ENCODE peak calls at places on chromosomes 12 and 14, in six cellular contexts. I, N, X, C, L and F are unnamed samples.

GRCh38 chr12:111488271-111488670 is 82.5 kb downstream of the SH2B3 start:
- DNase-seq in I (peak), X (no peak), L (no peak), C (no peak), N (no peak), F (no peak)

GRCh38 chr12:111467092-111467861 is 61.6 kb downstream of the SH2B3 start:
- DNase-seq in X (no peak), I (no peak), C (no peak), L (no peak), N (no peak), F (no peak)

GRCh38 chr12:57898308-57898970 is 42.9 kb upstream of the ATP23 start:
- DNase-seq in I (no peak), C (no peak), L (no peak), X (peak), N (no peak), F (no peak)

GRCh38 chr12:53276511-53276910 is 8.4 kb downstream of the ESPL1 start:
- DNase-seq in C (no peak), I (no peak), X (no peak), N (no peak), L (no peak), F (no peak)

GRCh38 chr12:109844091-109844490 is 10.9 kb upstream of the TRPV4 start:
- DNase-seq in I (no peak), L (no peak), X (no peak), N (no peak), C (no peak), F (no peak)

GRCh38 chr12:128079-128478 is 61.5 kb downstream of the IQSEC3 start:
- DNase-seq in X (no peak), I (no peak), N (no peak), C (no peak), L (no peak), F (no peak)

GRCh38 chr12:95859344-95859816 is 628 bp downstream of the SNRPF start:
- DNase-seq in I (no peak), L (no peak), C (no peak), X (no peak), N (no peak), F (peak)

GRCh38 chr12:104704224-104704623 is 247.5 kb downstream of the CHST11 start:
- DNase-seq in X (no peak), C (no peak), I (no peak), L (no peak), N (no peak), F (no peak)

GRCh38 chr12:116136340-116136739 is 141.2 kb downstream of the MED13L start:
- DNase-seq in X (no peak), N (peak), I (no peak), L (no peak), C (no peak), F (no peak)

GRCh38 chr14:96940009-96940408 is 142.8 kb downstream of the VRK1 start:
- DNase-seq in I (no peak), N (no peak), C (peak), X (no peak), L (peak), F (peak)

GRCh38 chr12:110717037-110717436 is 25.7 kb downstream of the PPP1CC start:
- DNase-seq in L (no peak), X (no peak), N (no peak), C (no peak), I (no peak), F (no peak)

GRCh38 chr14:65993103-65993502 is 493.1 kb upstream of the CCDC196 start:
- DNase-seq in I (no peak), L (no peak), X (no peak), C (no peak), N (no peak), F (no peak)

GRCh38 chr12:97386133-97386581 is 76.4 kb upstream of the RMST start:
- DNase-seq in I (no peak), N (peak), X (no peak), C (no peak), L (no peak), F (no peak)

GRCh38 chr14:101248056-101248725 is 313.1 kb upstream of the DIO3 start:
- DNase-seq in I (no peak), N (no peak), X (no peak), L (no peak), C (no peak), F (no peak)

GRCh38 chr14:23572841-23573240 is 5.2 kb upstream of the AP1G2 start:
- DNase-seq in I (no peak), N (no peak), L (no peak), C (no peak), X (no peak), F (no peak)

GRCh38 chr12:71955946-71956345 is 17.3 kb downstream of the TPH2 start:
- DNase-seq in I (no peak), X (no peak), L (no peak), C (no peak), N (no peak), F (no peak)

GRCh38 chr12:79006306-79006705 is 141.7 kb downstream of the SYT1 start:
- DNase-seq in L (peak), N (no peak), C (no peak), X (no peak), I (no peak), F (no peak)

GRCh38 chr14:72049462-72049861 is 117.2 kb downstream of the RGS6 start:
- DNase-seq in X (no peak), C (no peak), I (no peak), L (no peak), N (no peak), F (no peak)

GRCh38 chr12:94586589-94587259 is 63.6 kb downstream of the TMCC3 start:
- DNase-seq in X (peak), N (peak), I (no peak), C (no peak), L (no peak), F (no peak)

GRCh38 chr14:103141117-103141796 is 18.0 kb downstream of the TNFAIP2 start:
- DNase-seq in N (no peak), I (no peak), L (peak), C (peak), X (peak), F (peak)

GRCh38 chr12:8996682-8997405 is 7.5 kb downstream of the KLRG1 start:
- DNase-seq in I (no peak), X (no peak), N (peak), C (no peak), L (no peak), F (no peak)

GRCh38 chr12:27707216-27707615 is 3.4 kb upstream of the MRPS35 start:
- DNase-seq in I (no peak), C (no peak), L (no peak), X (no peak), N (no peak), F (no peak)

GRCh38 chr14:105851716-105852377 is 325.5 kb downstream of the TMEM121 start:
- DNase-seq in X (peak), I (peak), N (no peak), L (no peak), C (no peak), F (no peak)

GRCh38 chr14:49950275-49951250 is 57.7 kb downstream of the ARF6 start:
- DNase-seq in L (no peak), N (no peak), C (no peak), I (no peak), X (peak), F (no peak)

GRCh38 chr14:81209187-81209836 is 11.4 kb downstream of the GTF2A1 start:
- DNase-seq in C (no peak), I (no peak), N (no peak), L (no peak), X (no peak), F (no peak)

GRCh38 chr12:52022841-52023181 is 16.1 kb downstream of the TAMALIN start:
- DNase-seq in I (peak), X (peak), L (no peak), C (peak), N (no peak), F (peak)